ENCODE peak calls at places on chromosomes 13 and 19, in ten cellular contexts. N, O, F, H, Z, D, Y, J, L and A are unnamed samples.

GRCh38 chr13:52319876-52320275 is 86.1 kb downstream of the THSD1 start:
- DNase-seq in N (no peak), O (no peak), F (peak; percentile 4), H (no peak), Z (no peak), D (no peak), Y (no peak), J (no peak), L (no peak), A (no peak)

GRCh38 chr13:43785681-43786471 is 896 bp downstream of the ENOX1 start:
- DNase-seq in N (peak; percentile 64), O (no peak), F (peak; percentile 63), H (peak; percentile 70), Z (peak; percentile 86), D (peak; percentile 90), Y (peak; percentile 78), J (peak; percentile 93), L (peak; percentile 70), A (peak; percentile 18)

GRCh38 chr19:572891-573825 is 762 bp downstream of the BSG start:
- DNase-seq in N (peak; percentile 47), O (no peak), F (peak; percentile 56), H (peak; percentile 80), Z (peak; percentile 52), D (peak; percentile 81), Y (no peak), J (peak; percentile 98), L (peak; percentile 57), A (peak; percentile 28)

GRCh38 chr13:20188649-20189553 is 3.8 kb downstream of the GJB2 start:
- DNase-seq in N (peak; percentile 33), O (no peak), F (no peak), H (peak; percentile 74), Z (no peak), D (no peak), Y (no peak), J (no peak), L (no peak), A (no peak)

GRCh38 chr13:43127103-43127817 is 103.9 kb downstream of the DNAJC15 start:
- DNase-seq in N (no peak), O (no peak), F (no peak), H (no peak), Z (no peak), D (no peak), Y (no peak), J (no peak), L (no peak), A (no peak)

GRCh38 chr13:41008349-41008980 is 10.7 kb downstream of the ELF1 start:
- DNase-seq in N (peak; percentile 56), O (no peak), F (peak; percentile 90), H (no peak), Z (no peak), D (no peak), Y (no peak), J (no peak), L (no peak), A (no peak)

GRCh38 chr19:5017235-5017634 is 48.3 kb downstream of the KDM4B start:
- DNase-seq in N (peak; percentile 34), O (no peak), F (no peak), H (no peak), Z (no peak), D (no peak), Y (no peak), J (peak; percentile 59), L (no peak), A (no peak)

GRCh38 chr13:66212511-66212910 is 1017.6 kb downstream of the PCDH9 start:
- DNase-seq in N (no peak), O (no peak), F (no peak), H (no peak), Z (no peak), D (no peak), Y (no peak), J (no peak), L (no peak), A (no peak)

GRCh38 chr13:30711375-30711774 is 24.0 kb upstream of the ALOX5AP start:
- DNase-seq in N (peak; percentile 8), O (no peak), F (peak; percentile 88), H (no peak), Z (no peak), D (no peak), Y (no peak), J (peak; percentile 69), L (no peak), A (no peak)

GRCh38 chr13:30714629-30715028 is 20.7 kb upstream of the ALOX5AP start:
- DNase-seq in N (no peak), O (no peak), F (no peak), H (no peak), Z (no peak), D (no peak), Y (no peak), J (no peak), L (no peak), A (no peak)

GRCh38 chr13:30715357-30715756 is 20.0 kb upstream of the ALOX5AP start:
- DNase-seq in N (no peak), O (no peak), F (no peak), H (no peak), Z (no peak), D (no peak), Y (no peak), J (no peak), L (no peak), A (no peak)

GRCh38 chr13:30711837-30712236 is 23.5 kb upstream of the ALOX5AP start:
- DNase-seq in N (no peak), O (no peak), F (peak; percentile 48), H (no peak), Z (no peak), D (no peak), Y (no peak), J (no peak), L (no peak), A (no peak)

GRCh38 chr13:30713133-30713532 is 22.2 kb upstream of the ALOX5AP start:
- DNase-seq in N (peak; percentile 20), O (no peak), F (no peak), H (no peak), Z (no peak), D (no peak), Y (peak; percentile 79), J (no peak), L (no peak), A (no peak)
- H3K27ac ChIP-seq in N (peak overlapping the region; percentile 80), O (no peak overlapping the region), F (no peak overlapping the region), H (peak overlapping the region; percentile 45), Z (no peak overlapping the region), D (no peak overlapping the region), Y (no peak overlapping the region), J (no peak overlapping the region), L (no peak overlapping the region), A (no peak overlapping the region)

DNA sequence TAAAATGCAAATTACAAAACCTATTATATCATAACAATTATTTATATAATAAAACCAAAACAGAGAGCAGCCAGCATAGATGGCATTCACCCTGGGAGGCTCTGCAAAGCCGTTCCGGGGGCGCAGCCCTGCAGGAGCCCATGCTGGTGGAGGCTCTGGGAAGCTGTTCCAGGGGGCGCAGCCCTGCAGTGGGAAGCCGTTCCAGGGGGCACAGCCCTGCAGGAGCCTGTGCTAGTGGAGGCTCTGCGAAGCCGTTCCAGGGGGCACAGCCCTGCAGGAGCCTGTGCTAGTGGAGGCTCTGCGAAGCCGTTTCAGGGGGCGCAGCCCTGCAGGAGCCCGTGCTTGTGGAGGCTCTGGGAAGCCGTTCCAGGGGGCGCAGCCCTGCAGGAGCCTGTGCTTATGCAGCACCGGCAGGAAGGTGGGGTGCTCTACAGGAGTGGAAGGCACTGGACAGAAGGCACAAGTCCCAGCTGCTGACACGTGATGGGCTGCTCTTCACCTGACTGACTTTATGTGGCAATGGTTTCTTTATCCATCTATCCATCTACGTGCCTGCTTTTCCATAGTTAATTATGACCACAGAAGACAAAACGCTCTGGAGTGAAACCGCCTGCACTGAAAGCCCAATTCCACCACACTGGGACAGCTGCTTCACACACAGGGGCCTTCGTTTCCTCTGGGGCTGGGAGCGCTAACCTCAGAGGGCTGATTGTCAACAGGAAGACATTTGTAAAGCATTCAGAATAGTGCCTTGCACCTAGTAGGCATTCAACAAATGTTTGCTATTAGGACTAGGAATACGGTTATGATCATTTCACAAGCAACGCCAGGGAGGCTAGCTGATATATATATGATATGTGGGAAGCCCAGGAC is 23.7 kb downstream of the PCID2 start:
- DNase-seq in N (no peak), O (no peak), F (no peak), H (no peak), Z (no peak), D (no peak), Y (no peak), J (no peak), L (no peak), A (no peak)
- TF ChIP-seq CTCF in N (no peak), O (no peak), F (no peak), H (no peak), Z (no peak), D (no peak), Y (no peak), J (no peak), L (no peak), A (no peak)

GRCh38 chr13:24052547-24052981 is 108.0 kb upstream of the SPATA13 start:
- DNase-seq in N (no peak), O (no peak), F (peak; percentile 30), H (no peak), Z (peak; percentile 54), D (peak; percentile 77), Y (no peak), J (peak; percentile 86), L (no peak), A (no peak)

GRCh38 chr13:24045456-24045996 is 115.0 kb upstream of the SPATA13 start:
- DNase-seq in N (no peak), O (no peak), F (no peak), H (no peak), Z (no peak), D (no peak), Y (no peak), J (no peak), L (no peak), A (no peak)

GRCh38 chr13:24050292-24050711 is 110.2 kb upstream of the SPATA13 start:
- DNase-seq in N (no peak), O (no peak), F (peak; percentile 86), H (peak; percentile 75), Z (peak; percentile 64), D (peak; percentile 68), Y (no peak), J (peak; percentile 90), L (peak; percentile 70), A (no peak)

GRCh38 chr13:24053505-24054251 is 106.8 kb upstream of the SPATA13 start:
- DNase-seq in N (peak; percentile 72), O (peak; percentile 4), F (peak; percentile 68), H (no peak), Z (peak; percentile 58), D (peak; percentile 73), Y (no peak), J (peak; percentile 79), L (peak; percentile 75), A (peak; percentile 86)

GRCh38 chr13:24050796-24051715 is 109.5 kb upstream of the SPATA13 start:
- DNase-seq in N (no peak), O (no peak), F (no peak), H (no peak), Z (no peak), D (no peak), Y (no peak), J (no peak), L (no peak), A (no peak)
- H3K4me3 ChIP-seq in N (no peak overlapping the region), O (no peak overlapping the region), F (no peak overlapping the region), H (no peak overlapping the region), Z (no peak overlapping the region), D (no peak overlapping the region), Y (no peak overlapping the region), J (no peak overlapping the region), L (no peak overlapping the region), A (no peak overlapping the region)

DNA sequence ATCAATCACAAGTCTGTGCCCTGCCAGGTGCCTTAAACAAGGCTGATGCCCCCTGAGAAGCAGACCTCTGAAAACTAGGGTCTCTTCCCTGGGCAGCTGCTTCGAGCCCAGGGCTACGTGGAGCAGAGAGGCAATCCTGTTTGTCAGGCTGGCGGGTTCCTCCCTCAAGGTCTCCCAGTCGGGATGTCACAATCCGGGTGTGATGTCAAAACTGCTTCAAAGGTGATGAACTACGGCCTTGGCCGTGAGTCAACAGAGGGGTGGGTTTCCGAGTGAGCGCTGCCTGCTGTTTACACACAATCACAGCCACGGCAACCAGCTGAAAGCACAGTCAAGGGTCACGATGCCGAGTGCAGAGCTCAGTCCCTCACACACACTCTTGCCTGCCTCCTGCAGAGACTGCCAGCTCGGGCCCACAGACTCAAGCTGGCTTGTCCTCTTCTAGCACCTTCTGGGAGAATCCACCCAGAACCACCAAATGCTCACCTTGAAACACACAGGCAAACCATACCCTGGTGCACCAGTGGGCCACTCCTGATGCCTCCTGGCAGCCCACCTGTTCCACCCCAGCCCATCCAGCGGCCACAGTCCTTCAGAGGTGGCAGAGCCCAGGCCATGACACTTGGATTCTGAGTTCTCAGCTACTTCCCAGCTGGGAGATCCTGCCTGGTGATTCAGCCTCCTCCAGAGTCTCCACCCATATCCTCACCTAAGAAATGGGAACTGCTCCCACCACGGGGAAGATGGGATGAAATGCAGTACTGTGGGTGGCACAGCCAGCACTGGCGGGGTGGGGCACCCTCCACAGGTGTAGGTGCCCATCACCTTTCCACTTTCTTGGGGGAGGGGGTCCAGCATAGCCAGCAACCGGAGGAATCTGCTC is 6.8 kb downstream of the ELL start:
- DNase-seq in N (peak; percentile 64), O (no peak), F (peak; percentile 67), H (peak; percentile 81), Z (peak; percentile 70), D (peak; percentile 76), Y (peak; percentile 88), J (peak; percentile 78), L (peak; percentile 71), A (no peak)
- H3K27ac ChIP-seq in N (peak overlapping the region; percentile 73), O (peak overlapping the region; percentile 57), F (peak overlapping the region; percentile 11), H (peak overlapping the region; percentile 77), Z (peak overlapping the region; percentile 80), D (peak overlapping the region; percentile 56), Y (peak overlapping the region; percentile 85), J (peak overlapping the region; percentile 42), L (peak overlapping the region; percentile 35), A (no peak overlapping the region)